ENCODE peak calls at places on chromosomes 13 and 19, in four cellular contexts. P is A549, Z is K562, N is HepG2. R is an unnamed sample.

GRCh38 chr13:44237276-44237767 is 136.3 kb upstream of the SERP2 start:
- DNase-seq in P (peak; percentile 60), Z (no peak), N (no peak), R (no peak)

GRCh38 chr13:20475927-20476691 is 49.5 kb downstream of the CRYL1 start:
- DNase-seq in P (no peak), Z (no peak), N (no peak), R (peak; percentile 39)

GRCh38 chr13:76014618-76015315 is 378.6 kb downstream of the LMO7 start:
- DNase-seq in P (no peak), Z (no peak), N (no peak), R (no peak)

GRCh38 chr13:100564444-100565223 is 24.0 kb downstream of the GGACT start:
- DNase-seq in P (no peak), Z (no peak), N (peak; percentile 40), R (no peak)

GRCh38 chr19:56351208-56351607 is 36.6 kb upstream of the ZSCAN5A start:
- DNase-seq in P (no peak), Z (no peak), N (no peak), R (peak; percentile 13)

GRCh38 chr13:30053904-30054303 is 203.5 kb upstream of the UBL3 start:
- DNase-seq in P (no peak), Z (no peak), N (no peak), R (peak; percentile 41)

GRCh38 chr19:55680339-55681130 is 5.5 kb downstream of the EPN1 start:
- DNase-seq in P (no peak), Z (no peak), N (no peak), R (no peak)

GRCh38 chr19:1206063-1206732 is 620 bp downstream of the STK11 start:
- DNase-seq in P (no peak), Z (no peak), N (no peak), R (no peak)

GRCh38 chr19:50959731-50960500 is 7.1 kb upstream of the KLK5 start:
- DNase-seq in P (peak; percentile 52), Z (no peak), N (no peak), R (no peak)

GRCh38 chr13:74039667-74040066 is 94.5 kb downstream of the KLF12 start:
- DNase-seq in P (no peak), Z (no peak), N (no peak), R (no peak)

GRCh38 chr13:110715395-110716234 is 2.1 kb downstream of the ING1 start:
- DNase-seq in P (peak; percentile 98), Z (peak; percentile 95), N (peak; percentile 99), R (peak; percentile 97)
- TF ChIP-seq NR3C1 in P (no peak), Z (no peak), N (no peak), R (no peak)

GRCh38 chr13:94345374-94346195 is 133.9 kb downstream of the DCT start:
- DNase-seq in P (peak; percentile 24), Z (no peak), N (peak; percentile 22), R (no peak)

GRCh38 chr13:94352057-94352456 is 127.4 kb downstream of the DCT start:
- DNase-seq in P (no peak), Z (no peak), N (no peak), R (no peak)

GRCh38 chr13:94346261-94347019 is 133.0 kb downstream of the DCT start:
- DNase-seq in P (no peak), Z (no peak), N (no peak), R (no peak)

GRCh38 chr13:94351292-94352000 is 128.0 kb downstream of the DCT start:
- DNase-seq in P (no peak), Z (no peak), N (no peak), R (no peak)
- TF ChIP-seq NR3C1 in P (no peak), Z (no peak), N (no peak), R (no peak)

GRCh38 chr13:95298971-95299627 is 2.2 kb downstream of the ABCC4 start:
- DNase-seq in P (peak; percentile 60), Z (peak; percentile 30), N (no peak), R (no peak)

GRCh38 chr13:95298169-95298940 is 2.9 kb downstream of the ABCC4 start:
- DNase-seq in P (no peak), Z (no peak), N (no peak), R (no peak)

GRCh38 chr13:95301947-95302386 is 716 bp upstream of the ABCC4 start:
- DNase-seq in P (no peak), Z (no peak), N (no peak), R (no peak)

GRCh38 chr13:95301135-95301946 is at the start of gene ABCC4:
- DNase-seq in P (peak; percentile 81), Z (peak; percentile 81), N (peak; percentile 51), R (peak; percentile 69)

DNA sequence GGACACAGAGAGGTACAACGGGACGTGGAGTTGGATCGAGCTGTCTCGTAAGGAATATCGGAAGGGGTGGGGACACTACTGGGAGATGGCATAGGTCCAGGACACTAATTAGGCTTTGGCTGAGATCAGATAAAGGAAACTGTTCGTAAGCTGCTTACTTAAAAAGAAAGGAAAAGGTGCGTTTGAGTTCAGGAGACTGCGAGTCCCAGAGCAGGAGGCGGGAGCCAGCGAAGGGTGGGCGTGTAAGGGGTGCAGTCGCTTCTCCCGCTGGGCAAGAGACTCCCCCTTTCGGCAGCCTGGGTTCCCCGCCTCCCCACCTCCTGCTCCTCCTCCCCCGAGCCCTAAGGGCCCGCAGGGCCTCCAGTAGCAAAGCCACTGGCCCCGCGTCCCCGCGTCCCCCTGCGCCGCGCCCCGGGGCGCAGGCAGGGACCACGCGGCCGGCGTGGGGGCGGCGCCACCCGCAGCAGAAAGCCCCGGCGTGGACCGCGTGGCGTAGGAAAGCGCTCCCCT is 571 bp downstream of the ABCC4 start:
- DNase-seq in P (peak; percentile 71), Z (peak; percentile 78), N (peak; percentile 16), R (peak; percentile 50)
- TF ChIP-seq NR3C1 in P (no peak), Z (no peak), N (no peak), R (no peak)

DNA sequence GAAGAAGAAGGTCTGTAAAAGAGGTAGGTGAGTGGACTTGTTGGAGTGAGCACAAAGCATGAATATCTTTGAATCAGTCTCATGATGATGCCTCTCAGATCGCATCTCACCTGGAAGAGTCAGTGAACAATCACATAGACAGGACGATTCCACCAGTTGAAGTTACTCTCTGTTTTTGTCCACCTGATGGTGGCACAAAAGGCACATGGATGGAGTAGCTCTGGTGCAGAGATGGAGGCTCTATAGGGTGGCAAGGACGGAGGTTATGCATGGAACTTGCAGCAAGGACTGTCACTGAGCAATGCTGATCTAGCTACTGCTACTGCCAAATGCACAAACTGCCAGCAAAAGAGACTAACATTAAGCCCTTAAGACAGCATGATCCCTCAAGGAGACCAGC is 10.3 kb upstream of the MYCBP2 start:
- DNase-seq in P (no peak), Z (no peak), N (no peak), R (no peak)
- TF ChIP-seq NR3C1 in P (no peak), Z (no peak), N (no peak), R (no peak)

R was measured in WTC11.